ENCODE peak calls at places on chromosomes 6 and 20, in five cellular contexts. One of them, this sample, is unnamed.

GRCh38 chr6:41063884-41064285 is 8.3 kb downstream of the OARD1 start:
- DNase-seq in GM04504: no peak
- DNase-seq in SW 1271: no peak
- DNase-seq in NCI-H446 treated with DMSO at 0.1 percent for 48 hours: no peak
- DNase-seq in kidney epithelial cell: no peak
- DNase-seq in this sample: no peak

GRCh38 chr20:5612476-5613291 is 137.5 kb upstream of the SHLD1 start:
- DNase-seq in GM04504: no peak
- DNase-seq in SW 1271: no peak
- DNase-seq in NCI-H446 treated with DMSO at 0.1 percent for 48 hours: no peak
- DNase-seq in kidney epithelial cell: no peak
- DNase-seq in this sample: peak; percentile 29

GRCh38 chr6:134605034-134605433 is 287.1 kb upstream of the SGK1 start:
- DNase-seq in GM04504: no peak
- DNase-seq in SW 1271: no peak
- DNase-seq in NCI-H446 treated with DMSO at 0.1 percent for 48 hours: no peak
- DNase-seq in kidney epithelial cell: no peak
- DNase-seq in this sample: no peak

GRCh38 chr6:25388776-25389175 is 109.6 kb downstream of the CARMIL1 start:
- DNase-seq in GM04504: no peak
- DNase-seq in SW 1271: no peak
- DNase-seq in NCI-H446 treated with DMSO at 0.1 percent for 48 hours: no peak
- DNase-seq in kidney epithelial cell: no peak
- DNase-seq in this sample: no peak

GRCh38 chr6:7440476-7440875 is 50.9 kb downstream of the RIOK1 start:
- DNase-seq in GM04504: peak; percentile 35
- DNase-seq in SW 1271: no peak
- DNase-seq in NCI-H446 treated with DMSO at 0.1 percent for 48 hours: no peak
- DNase-seq in kidney epithelial cell: no peak
- DNase-seq in this sample: no peak

GRCh38 chr6:29705389-29706231 is 17.6 kb upstream of the HLA-F start:
- DNase-seq in GM04504: peak; percentile 34
- DNase-seq in SW 1271: no peak
- DNase-seq in NCI-H446 treated with DMSO at 0.1 percent for 48 hours: no peak
- DNase-seq in kidney epithelial cell: no peak
- DNase-seq in this sample: peak; percentile 15

GRCh38 chr6:139126255-139126654 is 8.6 kb upstream of the HECA start:
- DNase-seq in GM04504: peak; percentile 85
- DNase-seq in SW 1271: no peak
- DNase-seq in NCI-H446 treated with DMSO at 0.1 percent for 48 hours: peak; percentile 66
- DNase-seq in kidney epithelial cell: no peak
- DNase-seq in this sample: peak; percentile 65

GRCh38 chr20:49729780-49730179 is 16.1 kb upstream of the B4GALT5 start:
- DNase-seq in GM04504: peak; percentile 53
- DNase-seq in SW 1271: no peak
- DNase-seq in NCI-H446 treated with DMSO at 0.1 percent for 48 hours: no peak
- DNase-seq in kidney epithelial cell: no peak
- DNase-seq in this sample: peak; percentile 22

GRCh38 chr6:133918208-133918930 is 29.5 kb downstream of the TCF21 start:
- DNase-seq in GM04504: no peak
- DNase-seq in SW 1271: no peak
- DNase-seq in NCI-H446 treated with DMSO at 0.1 percent for 48 hours: peak; percentile 41
- DNase-seq in kidney epithelial cell: no peak
- DNase-seq in this sample: no peak

GRCh38 chr6:7543761-7544424 is 2.4 kb downstream of the DSP start:
- DNase-seq in GM04504: no peak
- DNase-seq in SW 1271: no peak
- DNase-seq in NCI-H446 treated with DMSO at 0.1 percent for 48 hours: no peak
- DNase-seq in kidney epithelial cell: no peak
- DNase-seq in this sample: no peak

GRCh38 chr20:22312744-22313346 is 271.5 kb downstream of the FOXA2 start:
- DNase-seq in GM04504: peak; percentile 4
- DNase-seq in SW 1271: peak; percentile 19
- DNase-seq in NCI-H446 treated with DMSO at 0.1 percent for 48 hours: no peak
- DNase-seq in kidney epithelial cell: no peak
- DNase-seq in this sample: peak; percentile 5

This sample was measured in astrocyte of the cerebellum.